ENCODE peak calls at places on chromosomes 2 and 18, in six cellular contexts. One of them, this sample, is unnamed. For H3K4me1, the result is how much of the 10 kb centered on the place peaks cover.

GRCh38 chr2:184556639-184557038 is 41.7 kb upstream of the ZNF804A start:
- DNase-seq in stomach: no peak
- DNase-seq in spleen: no peak
- DNase-seq in A549: no peak
- DNase-seq in lower lobe of right lung: no peak
- DNase-seq in hepatocyte: no peak
- DNase-seq in this sample: no peak

GRCh38 chr18:66749030-66749429 is 145.1 kb upstream of the CDH19 start:
- DNase-seq in stomach: no peak
- DNase-seq in spleen: no peak
- DNase-seq in A549: peak
- DNase-seq in lower lobe of right lung: no peak
- DNase-seq in hepatocyte: no peak
- DNase-seq in this sample: no peak

GRCh38 chr2:170895023-170895759 is 33.9 kb upstream of the GORASP2 start:
- DNase-seq in stomach: no peak
- DNase-seq in spleen: no peak
- DNase-seq in A549: no peak
- DNase-seq in lower lobe of right lung: no peak
- DNase-seq in hepatocyte: no peak
- DNase-seq in this sample: no peak

GRCh38 chr2:8882094-8882493 is 44.7 kb upstream of the KIDINS220 start:
- DNase-seq in stomach: no peak
- DNase-seq in spleen: no peak
- DNase-seq in A549: peak
- DNase-seq in lower lobe of right lung: no peak
- DNase-seq in hepatocyte: no peak
- DNase-seq in this sample: peak

GRCh38 chr2:9251154-9252001 is 44.8 kb downstream of the ASAP2 start:
- DNase-seq in stomach: peak
- DNase-seq in spleen: no peak
- DNase-seq in A549: peak
- DNase-seq in lower lobe of right lung: no peak
- DNase-seq in hepatocyte: peak
- DNase-seq in this sample: no peak

GRCh38 chr2:101551489-101551888 is 76.6 kb upstream of the RFX8 start:
- DNase-seq in stomach: no peak
- DNase-seq in spleen: no peak
- DNase-seq in A549: no peak
- DNase-seq in lower lobe of right lung: no peak
- DNase-seq in hepatocyte: no peak
- DNase-seq in this sample: no peak

GRCh38 chr2:103959174-103960125 is 894.5 kb upstream of the POU3F3 start:
- DNase-seq in stomach: no peak
- DNase-seq in spleen: no peak
- DNase-seq in A549: peak
- DNase-seq in lower lobe of right lung: no peak
- DNase-seq in hepatocyte: peak
- DNase-seq in this sample: no peak

GRCh38 chr18:12886498-12887126 is 2.6 kb upstream of the PTPN2 start:
- DNase-seq in stomach: no peak
- DNase-seq in spleen: no peak
- DNase-seq in A549: peak
- DNase-seq in lower lobe of right lung: no peak
- DNase-seq in hepatocyte: no peak
- DNase-seq in this sample: no peak

GRCh38 chr2:4891394-4891793 is 800.8 kb upstream of the SOX11 start:
- DNase-seq in stomach: no peak
- DNase-seq in spleen: no peak
- DNase-seq in A549: peak
- DNase-seq in lower lobe of right lung: no peak
- DNase-seq in hepatocyte: no peak
- DNase-seq in this sample: no peak

GRCh38 chr2:159072795-159073194 is 104.4 kb downstream of the TANC1 start:
- DNase-seq in stomach: no peak
- DNase-seq in spleen: no peak
- DNase-seq in A549: no peak
- DNase-seq in lower lobe of right lung: no peak
- DNase-seq in hepatocyte: no peak
- DNase-seq in this sample: no peak

GRCh38 chr2:132760971-132761370 is 91.0 kb upstream of the LYPD1 start:
- DNase-seq in stomach: no peak
- DNase-seq in spleen: no peak
- DNase-seq in A549: no peak
- DNase-seq in lower lobe of right lung: no peak
- DNase-seq in hepatocyte: no peak
- DNase-seq in this sample: no peak

GRCh38 chr2:232230557-232230956 is 148.0 kb upstream of the ALPP start:
- DNase-seq in stomach: peak
- DNase-seq in spleen: no peak
- DNase-seq in A549: peak
- DNase-seq in lower lobe of right lung: no peak
- DNase-seq in hepatocyte: peak
- DNase-seq in this sample: peak

GRCh38 chr2:105403785-105404698 is 5.2 kb upstream of the FHL2 start:
- DNase-seq in stomach: no peak
- DNase-seq in spleen: no peak
- DNase-seq in A549: peak
- DNase-seq in lower lobe of right lung: no peak
- DNase-seq in hepatocyte: peak
- DNase-seq in this sample: no peak

GRCh38 chr2:16038586-16038985 is 98.2 kb downstream of the MYCN start:
- DNase-seq in stomach: no peak
- DNase-seq in spleen: no peak
- DNase-seq in A549: no peak
- DNase-seq in lower lobe of right lung: no peak
- DNase-seq in hepatocyte: no peak
- DNase-seq in this sample: no peak

GRCh38 chr2:78699696-78700095 is 325.8 kb upstream of the REG3G start:
- DNase-seq in stomach: no peak
- DNase-seq in spleen: no peak
- DNase-seq in A549: no peak
- DNase-seq in lower lobe of right lung: no peak
- DNase-seq in hepatocyte: no peak
- DNase-seq in this sample: no peak

GRCh38 chr2:27263287-27264252 is 723 bp upstream of the SLC30A3 start:
- DNase-seq in stomach: no peak
- DNase-seq in spleen: no peak
- DNase-seq in A549: no peak
- DNase-seq in lower lobe of right lung: no peak
- DNase-seq in hepatocyte: no peak
- DNase-seq in this sample: no peak

GRCh38 chr18:28735731-28736130 is 558.8 kb upstream of the CDH2 start:
- DNase-seq in stomach: no peak
- DNase-seq in spleen: no peak
- DNase-seq in A549: peak
- DNase-seq in lower lobe of right lung: no peak
- DNase-seq in hepatocyte: no peak
- DNase-seq in this sample: no peak

GRCh38 chr18:35780937-35781336 is 191.5 kb upstream of the RMP24 start:
- DNase-seq in stomach: no peak
- DNase-seq in spleen: no peak
- DNase-seq in A549: no peak
- DNase-seq in lower lobe of right lung: no peak
- DNase-seq in hepatocyte: no peak
- DNase-seq in this sample: no peak

GRCh38 chr2:96537734-96538486 is 1.4 kb downstream of the ARID5A start:
- DNase-seq in stomach: no peak
- DNase-seq in spleen: peak
- DNase-seq in A549: no peak
- DNase-seq in lower lobe of right lung: no peak
- DNase-seq in hepatocyte: no peak
- DNase-seq in this sample: peak

GRCh38 chr2:216690451-216691209 is 4.7 kb downstream of the IGFBP5 start:
- DNase-seq in stomach: no peak
- DNase-seq in spleen: no peak
- DNase-seq in A549: no peak
- DNase-seq in lower lobe of right lung: no peak
- DNase-seq in hepatocyte: peak
- DNase-seq in this sample: no peak

GRCh38 chr2:68653538-68653982 is 10.2 kb downstream of the PROKR1 start:
- DNase-seq in stomach: peak
- DNase-seq in spleen: no peak
- DNase-seq in A549: no peak
- DNase-seq in lower lobe of right lung: no peak
- DNase-seq in hepatocyte: peak
- DNase-seq in this sample: peak

DNA sequence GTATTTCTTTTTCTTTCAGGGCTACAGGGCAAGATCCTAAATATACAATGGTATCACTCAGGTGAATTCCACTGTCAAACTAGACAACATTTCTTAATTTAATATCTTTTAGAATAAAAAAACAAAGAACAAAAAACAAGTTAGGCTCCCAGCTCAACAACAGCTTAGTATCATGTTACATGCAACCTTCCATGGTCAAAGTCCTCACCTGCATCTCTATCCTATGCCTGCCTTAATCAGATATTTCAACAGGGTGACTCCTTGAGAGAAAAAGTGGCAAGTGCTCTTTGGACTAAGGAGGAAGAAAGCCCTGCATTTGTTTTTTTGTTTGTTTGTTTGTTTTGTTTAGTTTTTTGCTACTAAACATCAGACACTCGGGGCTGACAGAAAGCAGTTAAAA is 50.2 kb downstream of the WDFY1 start:
- DNase-seq in stomach: no peak
- DNase-seq in spleen: no peak
- DNase-seq in A549: no peak
- DNase-seq in lower lobe of right lung: no peak
- DNase-seq in hepatocyte: no peak
- DNase-seq in this sample: no peak
- H3K4me1 ChIP-seq in stomach: under half
- H3K4me1 ChIP-seq in spleen: under half
- H3K4me1 ChIP-seq in A549: under half
- H3K4me1 ChIP-seq in lower lobe of right lung: under half
- H3K4me1 ChIP-seq in hepatocyte: under half
- H3K4me1 ChIP-seq in this sample: under half

DNA sequence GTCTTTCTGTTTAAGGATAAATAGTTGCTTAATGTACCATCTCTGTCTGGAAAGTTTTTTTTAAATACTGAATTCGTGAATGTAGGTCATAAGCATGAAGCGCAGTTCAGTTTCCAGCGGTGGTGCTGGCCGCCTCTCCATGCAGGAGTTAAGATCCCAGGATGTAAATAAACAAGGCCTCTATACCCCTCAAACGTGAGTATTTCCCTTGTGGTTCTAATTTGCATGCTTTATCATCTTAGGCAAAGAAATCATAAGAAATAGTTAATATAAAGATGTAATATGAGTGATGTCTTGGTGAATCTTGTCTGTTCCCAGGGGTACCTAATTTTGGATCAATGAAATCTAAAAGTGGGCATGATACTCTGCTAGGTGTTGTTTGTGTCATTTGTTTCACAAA is 1.5 kb downstream of the NDC80 start:
- DNase-seq in stomach: no peak
- DNase-seq in spleen: no peak
- DNase-seq in A549: no peak
- DNase-seq in lower lobe of right lung: no peak
- DNase-seq in hepatocyte: no peak
- DNase-seq in this sample: no peak
- H3K4me3 ChIP-seq in stomach: no peak
- H3K4me3 ChIP-seq in spleen: no peak
- H3K4me3 ChIP-seq in A549: peak
- H3K4me3 ChIP-seq in lower lobe of right lung: no peak
- H3K4me3 ChIP-seq in hepatocyte: no peak
- H3K4me3 ChIP-seq in this sample: no peak

GRCh38 chr2:137167651-137168050 is 402.3 kb downstream of the THSD7B start:
- DNase-seq in stomach: no peak
- DNase-seq in spleen: no peak
- DNase-seq in A549: no peak
- DNase-seq in lower lobe of right lung: no peak
- DNase-seq in hepatocyte: no peak
- DNase-seq in this sample: no peak

GRCh38 chr2:137172162-137172561 is 406.8 kb downstream of the THSD7B start:
- DNase-seq in stomach: no peak
- DNase-seq in spleen: no peak
- DNase-seq in A549: no peak
- DNase-seq in lower lobe of right lung: no peak
- DNase-seq in hepatocyte: no peak
- DNase-seq in this sample: no peak

GRCh38 chr2:137178955-137179377 is 413.6 kb downstream of the THSD7B start:
- DNase-seq in stomach: no peak
- DNase-seq in spleen: no peak
- DNase-seq in A549: no peak
- DNase-seq in lower lobe of right lung: no peak
- DNase-seq in hepatocyte: no peak
- DNase-seq in this sample: no peak

GRCh38 chr2:137168564-137168963 is 403.2 kb downstream of the THSD7B start:
- DNase-seq in stomach: no peak
- DNase-seq in spleen: no peak
- DNase-seq in A549: no peak
- DNase-seq in lower lobe of right lung: no peak
- DNase-seq in hepatocyte: no peak
- DNase-seq in this sample: no peak

GRCh38 chr2:137173514-137173913 is 408.2 kb downstream of the THSD7B start:
- DNase-seq in stomach: no peak
- DNase-seq in spleen: no peak
- DNase-seq in A549: peak
- DNase-seq in lower lobe of right lung: no peak
- DNase-seq in hepatocyte: peak
- DNase-seq in this sample: no peak
- TF ChIP-seq CTCF in stomach: no peak
- TF ChIP-seq CTCF in spleen: no peak
- TF ChIP-seq CTCF in A549: no peak
- TF ChIP-seq CTCF in lower lobe of right lung: no peak
- TF ChIP-seq CTCF in hepatocyte: peak
- TF ChIP-seq CTCF in this sample: no peak

DNA sequence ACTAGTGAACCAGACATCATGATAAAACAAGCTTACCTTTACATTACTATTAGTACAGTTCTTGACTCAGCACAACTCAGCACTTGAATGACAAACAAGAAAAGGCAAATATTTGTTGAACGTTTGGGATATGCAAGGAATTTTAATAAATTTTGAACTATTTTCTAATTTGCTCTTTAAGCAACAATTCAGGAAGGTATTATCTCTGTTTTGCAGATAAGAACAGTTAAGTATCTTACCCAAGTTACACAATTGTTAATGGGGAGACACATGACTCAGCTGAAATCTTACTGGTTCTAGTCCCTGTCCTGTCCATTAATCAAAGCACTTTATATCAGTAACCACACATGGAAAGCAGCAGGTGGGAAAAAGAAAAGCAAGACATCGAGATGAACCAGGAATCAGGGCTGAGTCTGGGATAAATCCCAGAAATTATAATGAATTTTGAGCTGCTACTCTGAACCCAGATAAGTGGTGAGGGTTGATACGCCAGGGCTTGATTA is 493.9 kb upstream of the PIK3C3 start:
- DNase-seq in stomach: no peak
- DNase-seq in spleen: no peak
- DNase-seq in A549: no peak
- DNase-seq in lower lobe of right lung: no peak
- DNase-seq in hepatocyte: no peak
- DNase-seq in this sample: no peak
- H3K4me1 ChIP-seq in stomach: under half
- H3K4me1 ChIP-seq in spleen: under half
- H3K4me1 ChIP-seq in A549: under half
- H3K4me1 ChIP-seq in lower lobe of right lung: under half
- H3K4me1 ChIP-seq in hepatocyte: under half
- H3K4me1 ChIP-seq in this sample: under half